ENCODE peak calls at places on chromosomes 5 and 9, in nine cellular contexts. E, V, U, P, Y, D, J, O and K are unnamed samples.
A peak's percentile ranks its signal among the peaks of the same experiment; 100 is the strongest.

GRCh38 chr9:131833083-131833482 is 93.2 kb upstream of the RAPGEF1 start:
- DNase-seq in O (no peak), J (no peak), V (no peak), P (no peak), D (no peak), U (no peak), Y (no peak), E (no peak), K (no peak)

GRCh38 chr5:134438268-134438622 is 26.6 kb upstream of the CDKN2AIPNL start:
- DNase-seq in U (no peak), V (no peak), J (no peak), E (peak; percentile 79), P (peak; percentile 66), D (no peak), O (no peak), Y (no peak), K (no peak)

GRCh38 chr5:115209279-115209678 is 39.6 kb upstream of the TRIM36 start:
- DNase-seq in O (no peak), J (peak; percentile 2), D (peak; percentile 11), V (peak; percentile 92), U (peak; percentile 29), P (no peak), Y (no peak), E (no peak), K (peak; percentile 78)

GRCh38 chr5:102453716-102454115 is 45.1 kb downstream of the SLCO6A1 start:
- DNase-seq in U (no peak), E (no peak), O (no peak), J (no peak), Y (no peak), P (peak; percentile 43), D (no peak), V (no peak), K (peak; percentile 93)

GRCh38 chr9:68947015-68947414 is 66.9 kb downstream of the PRKACG start:
- DNase-seq in E (no peak), J (no peak), D (no peak), O (no peak), U (no peak), Y (no peak), V (no peak), P (no peak), K (no peak)

GRCh38 chr5:135543151-135543818 is 7.5 kb upstream of the NEUROG1 start:
- DNase-seq in V (no peak), E (peak; percentile 4), Y (no peak), O (no peak), P (no peak), J (no peak), D (no peak), U (no peak), K (peak; percentile 8)

GRCh38 chr5:139843991-139844390 is 48.4 kb downstream of the PSD2 start:
- DNase-seq in J (no peak), U (no peak), O (no peak), Y (no peak), E (no peak), V (no peak), P (no peak), D (no peak), K (no peak)

GRCh38 chr5:114055318-114055788 is 306.5 kb upstream of the KCNN2 start:
- DNase-seq in O (no peak), E (peak; percentile 61), Y (peak; percentile 78), J (no peak), D (no peak), U (no peak), V (no peak), P (peak; percentile 46), K (no peak)

GRCh38 chr5:5795074-5795779 is 372.8 kb downstream of the ICE1 start:
- DNase-seq in U (no peak), D (no peak), V (no peak), E (no peak), J (no peak), P (no peak), Y (peak; percentile 72), O (no peak), K (peak; percentile 0)

GRCh38 chr5:131720714-131721113 is 76.1 kb downstream of the FNIP1 start:
- DNase-seq in D (no peak), Y (no peak), V (no peak), J (no peak), E (peak; percentile 16), U (no peak), P (no peak), O (no peak), K (no peak)

GRCh38 chr9:115198018-115198417 is 80.1 kb upstream of the TNC start:
- DNase-seq in Y (peak; percentile 38), U (no peak), E (peak; percentile 65), V (no peak), J (no peak), P (peak; percentile 85), O (no peak), D (no peak), K (no peak)

GRCh38 chr5:19886123-19886921 is 101.7 kb downstream of the CDH18 start:
- DNase-seq in Y (no peak), U (no peak), J (no peak), P (peak; percentile 75), O (peak; percentile 26), E (peak; percentile 72), D (no peak), V (no peak), K (no peak)

GRCh38 chr9:72029986-72030385 is 30.4 kb downstream of the C9orf57 start:
- DNase-seq in P (no peak), D (no peak), J (no peak), U (no peak), V (no peak), O (no peak), E (no peak), Y (no peak), K (no peak)

GRCh38 chr5:95969646-95970358 is 8.2 kb upstream of the ELL2 start:
- DNase-seq in O (no peak), E (no peak), U (no peak), D (no peak), Y (no peak), V (no peak), P (peak; percentile 10), J (no peak), K (no peak)

GRCh38 chr5:173530547-173530946 is 85.9 kb downstream of the BOD1 start:
- DNase-seq in U (no peak), J (no peak), D (no peak), P (peak; percentile 31), Y (no peak), V (no peak), O (no peak), E (no peak), K (peak; percentile 26)

GRCh38 chr5:74412064-74412463 is 228.5 kb downstream of the ENC1 start:
- DNase-seq in P (no peak), U (no peak), J (no peak), O (no peak), D (no peak), Y (no peak), E (no peak), V (no peak), K (no peak)

GRCh38 chr5:26482817-26483375 is 555.5 kb downstream of the CDH9 start:
- DNase-seq in E (peak; percentile 39), Y (no peak), D (no peak), J (no peak), V (peak; percentile 24), P (peak; percentile 38), U (no peak), O (peak; percentile 63), K (peak; percentile 88)

GRCh38 chr9:76374702-76375543 is 19.3 kb downstream of the RFK start:
- DNase-seq in D (no peak), J (no peak), U (no peak), O (peak; percentile 83), P (peak; percentile 85), E (peak; percentile 83), V (no peak), Y (peak; percentile 75), K (no peak)

GRCh38 chr5:144144956-144145751 is 25.3 kb downstream of the YIPF5 start:
- DNase-seq in E (no peak), V (no peak), P (no peak), U (no peak), J (no peak), Y (no peak), O (no peak), D (no peak), K (no peak)

GRCh38 chr9:36426348-36426747 is 26.3 kb upstream of the RNF38 start:
- DNase-seq in U (no peak), P (no peak), J (no peak), Y (no peak), D (no peak), O (no peak), V (no peak), E (no peak), K (no peak)

GRCh38 chr5:132526290-132526973 is 16.9 kb downstream of the IL5 start:
- DNase-seq in E (peak; percentile 56), Y (no peak), P (peak; percentile 76), O (peak; percentile 77), D (no peak), U (peak; percentile 58), J (no peak), V (peak; percentile 65), K (peak; percentile 86)

GRCh38 chr9:36949470-36949869 is 84.6 kb downstream of the PAX5 start:
- DNase-seq in V (no peak), P (no peak), D (no peak), J (no peak), E (no peak), U (no peak), Y (no peak), O (no peak), K (no peak)

GRCh38 chr5:572398-573019 is 39.6 kb upstream of the CEP72 start:
- DNase-seq in J (no peak), D (no peak), E (no peak), V (no peak), Y (no peak), O (no peak), P (no peak), U (no peak), K (no peak)

GRCh38 chr9:133585481-133586367 is 23.5 kb downstream of the FAM163B start:
- DNase-seq in V (peak; percentile 65), Y (peak; percentile 23), D (no peak), O (no peak), U (no peak), J (no peak), P (no peak), E (no peak), K (no peak)

GRCh38 chr5:63022403-63022802 is 443.8 kb downstream of the LRRC70 start:
- DNase-seq in Y (no peak), D (no peak), P (no peak), V (no peak), E (no peak), J (no peak), O (no peak), U (no peak), K (no peak)

GRCh38 chr5:143880178-143880577 is 68.2 kb downstream of the HMHB1 start:
- DNase-seq in P (peak; percentile 62), U (no peak), E (peak; percentile 20), J (no peak), D (no peak), Y (no peak), V (no peak), O (no peak), K (no peak)

GRCh38 chr5:173051746-173052145 is 4.4 kb upstream of the CREBRF start:
- DNase-seq in Y (no peak), J (no peak), V (no peak), O (no peak), E (no peak), P (peak; percentile 91), D (no peak), U (no peak), K (no peak)

GRCh38 chr5:56580864-56581263 is 234.5 kb upstream of the MAP3K1 start:
- DNase-seq in V (no peak), E (no peak), D (no peak), J (no peak), U (no peak), P (no peak), Y (no peak), O (no peak), K (no peak)

GRCh38 chr9:133943781-133944745 is 48.1 kb downstream of the VAV2 start:
- DNase-seq in J (no peak), E (peak; percentile 77), Y (peak; percentile 21), O (peak; percentile 37), V (peak; percentile 49), P (no peak), U (no peak), D (no peak), K (no peak)

GRCh38 chr9:112867275-112867991 is 23.2 kb downstream of the SLC46A2 start:
- DNase-seq in Y (no peak), P (peak; percentile 87), U (no peak), O (peak; percentile 90), E (peak; percentile 66), J (no peak), D (no peak), V (no peak), K (peak; percentile 87)

GRCh38 chr5:177449140-177450061 is 2.8 kb downstream of the PRR7 start:
- DNase-seq in D (no peak), Y (no peak), U (no peak), J (no peak), P (no peak), V (peak; percentile 22), O (no peak), E (no peak), K (no peak)